ENCODE peak calls at places on chromosomes 1 and 21, in five cellular contexts. One of them, this sample, is unnamed. For H3K36me3, the result is how much of the 10 kb centered on the place peaks cover.

GRCh38 chr1:208184993-208185703 is 59.0 kb downstream of the PLXNA2 start:
- DNase-seq in lung: no peak
- DNase-seq in psoas muscle: no peak
- DNase-seq in MM.1S: no peak
- DNase-seq in DND-41: no peak
- DNase-seq in this sample: no peak

GRCh38 chr1:8089535-8090228 is 63.6 kb upstream of the ERRFI1 start:
- DNase-seq in lung: no peak
- DNase-seq in psoas muscle: no peak
- DNase-seq in MM.1S: no peak
- DNase-seq in DND-41: no peak
- DNase-seq in this sample: no peak

GRCh38 chr1:168297019-168297418 is 16.3 kb downstream of the TBX19 start:
- DNase-seq in lung: no peak
- DNase-seq in psoas muscle: no peak
- DNase-seq in MM.1S: no peak
- DNase-seq in DND-41: no peak
- DNase-seq in this sample: no peak

GRCh38 chr1:25936940-25937339 is 30.7 kb upstream of the STMN1 start:
- DNase-seq in lung: no peak
- DNase-seq in psoas muscle: no peak
- DNase-seq in MM.1S: no peak
- DNase-seq in DND-41: no peak
- DNase-seq in this sample: no peak

GRCh38 chr1:205301842-205302588 is 19.5 kb downstream of the NUAK2 start:
- DNase-seq in lung: no peak
- DNase-seq in psoas muscle: no peak
- DNase-seq in MM.1S: no peak
- DNase-seq in DND-41: no peak
- DNase-seq in this sample: no peak

GRCh38 chr1:219567341-219567947 is 45.5 kb downstream of the ZC3H11B start:
- DNase-seq in lung: no peak
- DNase-seq in psoas muscle: no peak
- DNase-seq in MM.1S: peak
- DNase-seq in DND-41: no peak
- DNase-seq in this sample: no peak

GRCh38 chr1:40435471-40435870 is 14.8 kb upstream of the ZFP69B start:
- DNase-seq in lung: no peak
- DNase-seq in psoas muscle: no peak
- DNase-seq in MM.1S: no peak
- DNase-seq in DND-41: no peak
- DNase-seq in this sample: no peak

GRCh38 chr1:21913763-21914162 is 23.3 kb downstream of the HSPG2 start:
- DNase-seq in lung: no peak
- DNase-seq in psoas muscle: no peak
- DNase-seq in MM.1S: no peak
- DNase-seq in DND-41: no peak
- DNase-seq in this sample: no peak

GRCh38 chr1:154607084-154607747 is 770 bp downstream of the ADAR start:
- DNase-seq in lung: no peak
- DNase-seq in psoas muscle: no peak
- DNase-seq in MM.1S: peak
- DNase-seq in DND-41: no peak
- DNase-seq in this sample: no peak

GRCh38 chr1:165717918-165718515 is 19.7 kb upstream of the ALDH9A1 start:
- DNase-seq in lung: no peak
- DNase-seq in psoas muscle: no peak
- DNase-seq in MM.1S: peak
- DNase-seq in DND-41: peak
- DNase-seq in this sample: no peak

GRCh38 chr1:16092923-16093511 is 19.6 kb upstream of the FAM131C start:
- DNase-seq in lung: no peak
- DNase-seq in psoas muscle: no peak
- DNase-seq in MM.1S: no peak
- DNase-seq in DND-41: no peak
- DNase-seq in this sample: no peak

GRCh38 chr1:209595599-209595998 is 12.1 kb downstream of the CAMK1G start:
- DNase-seq in lung: no peak
- DNase-seq in psoas muscle: no peak
- DNase-seq in MM.1S: no peak
- DNase-seq in DND-41: no peak
- DNase-seq in this sample: no peak

GRCh38 chr1:168135982-168136708 is 585 bp downstream of the GPR161 start:
- DNase-seq in lung: no peak
- DNase-seq in psoas muscle: peak
- DNase-seq in MM.1S: no peak
- DNase-seq in DND-41: peak
- DNase-seq in this sample: no peak

GRCh38 chr1:191256917-191257316 is 779.3 kb upstream of the BRINP3 start:
- DNase-seq in lung: no peak
- DNase-seq in psoas muscle: no peak
- DNase-seq in MM.1S: no peak
- DNase-seq in DND-41: no peak
- DNase-seq in this sample: no peak

GRCh38 chr1:184215274-184215925 is 163.9 kb downstream of the TSEN15 start:
- DNase-seq in lung: no peak
- DNase-seq in psoas muscle: no peak
- DNase-seq in MM.1S: no peak
- DNase-seq in DND-41: no peak
- DNase-seq in this sample: no peak

GRCh38 chr1:41696381-41696780 is 211.9 kb upstream of the EDN2 start:
- DNase-seq in lung: no peak
- DNase-seq in psoas muscle: no peak
- DNase-seq in MM.1S: no peak
- DNase-seq in DND-41: no peak
- DNase-seq in this sample: no peak

GRCh38 chr1:27116697-27117096 is 38.2 kb downstream of the SLC9A1 start:
- DNase-seq in lung: no peak
- DNase-seq in psoas muscle: no peak
- DNase-seq in MM.1S: no peak
- DNase-seq in DND-41: no peak
- DNase-seq in this sample: no peak

GRCh38 chr21:44951186-44951915 is 11.5 kb downstream of the SLX9 start:
- DNase-seq in lung: no peak
- DNase-seq in psoas muscle: peak
- DNase-seq in MM.1S: no peak
- DNase-seq in DND-41: no peak
- DNase-seq in this sample: no peak

GRCh38 chr1:19310720-19311502 is 1.0 kb downstream of the AKR7A2 start:
- DNase-seq in lung: no peak
- DNase-seq in psoas muscle: no peak
- DNase-seq in MM.1S: no peak
- DNase-seq in DND-41: no peak
- DNase-seq in this sample: no peak

GRCh38 chr1:238223067-238223640 is 332.4 kb upstream of the ZP4 start:
- DNase-seq in lung: no peak
- DNase-seq in psoas muscle: no peak
- DNase-seq in MM.1S: no peak
- DNase-seq in DND-41: no peak
- DNase-seq in this sample: peak

GRCh38 chr1:209657140-209657879 is 5.1 kb upstream of the LAMB3 start:
- DNase-seq in lung: no peak
- DNase-seq in psoas muscle: no peak
- DNase-seq in MM.1S: no peak
- DNase-seq in DND-41: no peak
- DNase-seq in this sample: peak

DNA sequence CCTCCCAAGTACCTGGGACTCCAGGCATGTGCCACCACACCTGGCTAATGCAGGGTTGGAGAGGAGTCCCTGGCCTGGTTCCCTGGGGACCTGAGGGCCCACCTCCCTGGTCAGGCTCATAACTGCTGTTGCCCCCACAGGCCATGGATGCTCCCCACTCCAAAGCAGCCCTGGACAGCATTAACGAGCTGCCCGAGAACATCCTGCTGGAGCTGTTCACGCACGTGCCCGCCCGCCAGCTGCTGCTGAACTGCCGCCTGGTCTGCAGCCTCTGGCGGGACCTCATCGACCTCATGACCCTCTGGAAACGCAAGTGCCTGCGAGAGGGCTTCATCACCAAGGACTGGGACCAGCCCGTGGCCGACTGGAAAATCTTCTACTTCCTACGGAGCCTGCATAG is 4.5 kb downstream of the FBXO6 start:
- DNase-seq in lung: no peak
- DNase-seq in psoas muscle: no peak
- DNase-seq in MM.1S: no peak
- DNase-seq in DND-41: no peak
- DNase-seq in this sample: no peak
- H3K36me3 ChIP-seq in lung: under half
- H3K36me3 ChIP-seq in psoas muscle: under half
- H3K36me3 ChIP-seq in MM.1S: under half
- H3K36me3 ChIP-seq in DND-41: under half
- H3K36me3 ChIP-seq in this sample: under half

DNA sequence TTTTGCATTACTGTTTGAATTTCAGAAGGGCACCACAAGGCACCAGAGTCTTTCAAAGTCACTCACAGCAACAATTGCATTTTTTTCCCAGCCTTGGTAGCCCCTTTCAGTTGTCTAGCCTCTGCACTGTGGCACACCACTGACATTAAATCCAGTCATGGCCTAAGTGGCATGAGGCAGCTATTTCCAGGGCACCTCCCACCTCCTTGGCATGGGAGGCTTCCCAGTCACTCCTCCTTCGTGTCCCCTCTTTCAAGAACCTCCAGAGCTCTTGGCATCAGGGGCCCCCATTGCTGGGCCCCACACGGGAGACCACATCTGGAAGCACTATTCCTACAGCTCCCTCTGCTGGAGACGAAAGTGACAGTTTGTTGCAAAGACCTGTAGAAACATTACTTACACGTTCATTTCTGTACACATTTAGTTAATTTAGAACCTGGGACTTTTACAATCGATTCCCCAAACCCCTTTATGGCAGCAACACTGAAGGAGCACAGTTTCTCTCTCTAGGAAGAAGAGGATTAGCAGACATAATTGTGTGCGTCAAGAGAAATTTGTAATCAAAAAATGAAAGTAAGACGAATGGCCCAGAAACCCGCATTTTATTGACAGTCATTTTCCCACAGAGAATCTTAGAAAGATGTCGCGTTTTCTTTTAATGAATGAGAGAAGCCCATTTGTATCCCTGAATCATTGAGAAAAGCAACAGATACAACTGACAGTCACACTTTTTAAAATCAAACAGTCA is 5.7 kb upstream of the CHD5 start:
- DNase-seq in lung: no peak
- DNase-seq in psoas muscle: no peak
- DNase-seq in MM.1S: no peak
- DNase-seq in DND-41: peak
- DNase-seq in this sample: no peak
- H3K36me3 ChIP-seq in lung: under half
- H3K36me3 ChIP-seq in psoas muscle: half or more
- H3K36me3 ChIP-seq in MM.1S: under half
- H3K36me3 ChIP-seq in DND-41: half or more
- H3K36me3 ChIP-seq in this sample: under half

GRCh38 chr1:23977854-23978191 is 2.3 kb downstream of the SRSF10 start:
- DNase-seq in lung: no peak
- DNase-seq in psoas muscle: no peak
- DNase-seq in MM.1S: no peak
- DNase-seq in DND-41: no peak
- DNase-seq in this sample: no peak

GRCh38 chr1:23979387-23980005 is 631 bp downstream of the SRSF10 start:
- DNase-seq in lung: no peak
- DNase-seq in psoas muscle: no peak
- DNase-seq in MM.1S: no peak
- DNase-seq in DND-41: no peak
- DNase-seq in this sample: no peak

GRCh38 chr1:23977187-23977853 is 2.8 kb downstream of the SRSF10 start:
- DNase-seq in lung: no peak
- DNase-seq in psoas muscle: no peak
- DNase-seq in MM.1S: peak
- DNase-seq in DND-41: peak
- DNase-seq in this sample: no peak

GRCh38 chr1:23980006-23980724 is at the start of gene SRSF10:
- DNase-seq in lung: peak
- DNase-seq in psoas muscle: peak
- DNase-seq in MM.1S: peak
- DNase-seq in DND-41: peak
- DNase-seq in this sample: peak

DNA sequence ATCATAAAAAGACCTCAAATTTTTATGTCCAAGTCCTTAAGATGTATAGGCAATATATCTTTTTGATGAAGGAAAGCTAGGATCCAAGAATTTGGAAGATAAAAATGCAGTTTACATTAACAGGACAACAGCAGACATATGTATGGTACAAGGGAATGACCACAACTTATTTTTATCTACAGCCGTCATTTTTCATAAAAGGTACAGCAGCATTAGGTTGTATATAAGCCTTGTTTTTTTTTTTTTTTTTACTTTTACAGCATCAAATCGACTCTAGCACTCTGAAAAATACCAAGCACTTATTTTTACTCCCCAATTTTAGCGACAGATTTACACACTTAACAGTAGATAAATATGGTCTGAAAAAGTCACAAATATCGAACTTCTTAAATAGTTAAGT is 1.3 kb downstream of the SRSF10 start:
- DNase-seq in lung: no peak
- DNase-seq in psoas muscle: no peak
- DNase-seq in MM.1S: no peak
- DNase-seq in DND-41: no peak
- DNase-seq in this sample: no peak
- H3K36me3 ChIP-seq in lung: under half
- H3K36me3 ChIP-seq in psoas muscle: under half
- H3K36me3 ChIP-seq in MM.1S: under half
- H3K36me3 ChIP-seq in DND-41: half or more
- H3K36me3 ChIP-seq in this sample: under half

GRCh38 chr21:36245115-36245514 is 74.9 kb upstream of the MORC3 start:
- DNase-seq in lung: no peak
- DNase-seq in psoas muscle: no peak
- DNase-seq in MM.1S: no peak
- DNase-seq in DND-41: no peak
- DNase-seq in this sample: no peak

GRCh38 chr21:36245649-36246048 is 74.3 kb upstream of the MORC3 start:
- DNase-seq in lung: no peak
- DNase-seq in psoas muscle: no peak
- DNase-seq in MM.1S: no peak
- DNase-seq in DND-41: no peak
- DNase-seq in this sample: no peak

GRCh38 chr21:36247316-36247715 is 72.7 kb upstream of the MORC3 start:
- DNase-seq in lung: no peak
- DNase-seq in psoas muscle: no peak
- DNase-seq in MM.1S: no peak
- DNase-seq in DND-41: no peak
- DNase-seq in this sample: no peak

GRCh38 chr21:36249576-36250422 is 70.2 kb upstream of the MORC3 start:
- DNase-seq in lung: no peak
- DNase-seq in psoas muscle: no peak
- DNase-seq in MM.1S: no peak
- DNase-seq in DND-41: no peak
- DNase-seq in this sample: no peak

GRCh38 chr21:36246080-36246631 is 73.8 kb upstream of the MORC3 start:
- DNase-seq in lung: peak
- DNase-seq in psoas muscle: no peak
- DNase-seq in MM.1S: no peak
- DNase-seq in DND-41: no peak
- DNase-seq in this sample: peak
- H3K36me3 ChIP-seq in lung: under half
- H3K36me3 ChIP-seq in psoas muscle: half or more
- H3K36me3 ChIP-seq in MM.1S: under half
- H3K36me3 ChIP-seq in DND-41: under half
- H3K36me3 ChIP-seq in this sample: under half

This sample was measured in kidney epithelial cell.